ENCODE peak calls at places on chromosomes 12 and 14, in six cellular contexts. One of them, this sample, is unnamed.

GRCh38 chr12:113980537-113981337 is 14.6 kb upstream of the RBM19 start:
- DNase-seq in CD8-positive, alpha-beta T cell: no peak
- DNase-seq in MM.1S: peak; percentile 27
- DNase-seq in cardiac muscle cell: peak; percentile 84
- DNase-seq in ascending aorta: no peak
- DNase-seq in body of pancreas: peak; percentile 42
- DNase-seq in this sample: peak; percentile 66

GRCh38 chr12:31959051-31959700 is at the start of gene RESF1:
- DNase-seq in CD8-positive, alpha-beta T cell: peak; percentile 70
- DNase-seq in MM.1S: peak; percentile 93
- DNase-seq in cardiac muscle cell: peak; percentile 91
- DNase-seq in ascending aorta: peak; percentile 93
- DNase-seq in body of pancreas: peak; percentile 91
- DNase-seq in this sample: peak; percentile 97

GRCh38 chr14:88129306-88130056 is 124.5 kb downstream of the GPR65 start:
- DNase-seq in CD8-positive, alpha-beta T cell: no peak
- DNase-seq in MM.1S: no peak
- DNase-seq in cardiac muscle cell: peak; percentile 10
- DNase-seq in ascending aorta: no peak
- DNase-seq in body of pancreas: no peak
- DNase-seq in this sample: no peak

GRCh38 chr14:69963966-69964365 is 84.8 kb downstream of the SMOC1 start:
- DNase-seq in CD8-positive, alpha-beta T cell: no peak
- DNase-seq in MM.1S: no peak
- DNase-seq in cardiac muscle cell: no peak
- DNase-seq in ascending aorta: no peak
- DNase-seq in body of pancreas: no peak
- DNase-seq in this sample: no peak

GRCh38 chr14:95575820-95576473 is 41.1 kb downstream of the GLRX5 start:
- DNase-seq in CD8-positive, alpha-beta T cell: no peak
- DNase-seq in MM.1S: no peak
- DNase-seq in cardiac muscle cell: no peak
- DNase-seq in ascending aorta: no peak
- DNase-seq in body of pancreas: no peak
- DNase-seq in this sample: no peak

GRCh38 chr12:126663304-126664094 is 1598.3 kb downstream of the AACS start:
- DNase-seq in CD8-positive, alpha-beta T cell: no peak
- DNase-seq in MM.1S: no peak
- DNase-seq in cardiac muscle cell: peak; percentile 30
- DNase-seq in ascending aorta: no peak
- DNase-seq in body of pancreas: peak; percentile 11
- DNase-seq in this sample: peak; percentile 32

GRCh38 chr12:124174406-124174805 is 120.5 kb upstream of the RFLNA start:
- DNase-seq in CD8-positive, alpha-beta T cell: no peak
- DNase-seq in MM.1S: no peak
- DNase-seq in cardiac muscle cell: no peak
- DNase-seq in ascending aorta: no peak
- DNase-seq in body of pancreas: no peak
- DNase-seq in this sample: no peak

GRCh38 chr14:106879241-106879640 is 1352.9 kb downstream of the TMEM121 start:
- DNase-seq in CD8-positive, alpha-beta T cell: no peak
- DNase-seq in MM.1S: peak; percentile 63
- DNase-seq in cardiac muscle cell: no peak
- DNase-seq in ascending aorta: no peak
- DNase-seq in body of pancreas: peak; percentile 59
- DNase-seq in this sample: peak; percentile 84

GRCh38 chr14:77059276-77059934 is 30.9 kb upstream of the IRF2BPL start:
- DNase-seq in CD8-positive, alpha-beta T cell: no peak
- DNase-seq in MM.1S: no peak
- DNase-seq in cardiac muscle cell: no peak
- DNase-seq in ascending aorta: no peak
- DNase-seq in body of pancreas: peak; percentile 61
- DNase-seq in this sample: no peak

GRCh38 chr14:104093366-104094055 is 8.0 kb downstream of the ASPG start:
- DNase-seq in CD8-positive, alpha-beta T cell: no peak
- DNase-seq in MM.1S: no peak
- DNase-seq in cardiac muscle cell: no peak
- DNase-seq in ascending aorta: no peak
- DNase-seq in body of pancreas: no peak
- DNase-seq in this sample: no peak

GRCh38 chr14:58821421-58821820 is 183.7 kb downstream of the DACT1 start:
- DNase-seq in CD8-positive, alpha-beta T cell: no peak
- DNase-seq in MM.1S: no peak
- DNase-seq in cardiac muscle cell: no peak
- DNase-seq in ascending aorta: no peak
- DNase-seq in body of pancreas: no peak
- DNase-seq in this sample: no peak

GRCh38 chr12:49702009-49702408 is 5.2 kb downstream of the FMNL3 start:
- DNase-seq in CD8-positive, alpha-beta T cell: no peak
- DNase-seq in MM.1S: no peak
- DNase-seq in cardiac muscle cell: no peak
- DNase-seq in ascending aorta: no peak
- DNase-seq in body of pancreas: no peak
- DNase-seq in this sample: peak; percentile 56
- H3K4me1 ChIP-seq in CD8-positive, alpha-beta T cell: peaks cover 53% of the 10 kb centered on the region
- H3K4me1 ChIP-seq in MM.1S: peaks cover 38% of the 10 kb centered on the region
- H3K4me1 ChIP-seq in cardiac muscle cell: peaks cover 29% of the 10 kb centered on the region
- H3K4me1 ChIP-seq in ascending aorta: peaks cover 21% of the 10 kb centered on the region
- H3K4me1 ChIP-seq in body of pancreas: peaks cover 12% of the 10 kb centered on the region
- H3K4me1 ChIP-seq in this sample: peaks cover 93% of the 10 kb centered on the region

GRCh38 chr14:97844042-97844441 is 1046.9 kb downstream of the VRK1 start:
- DNase-seq in CD8-positive, alpha-beta T cell: no peak
- DNase-seq in MM.1S: no peak
- DNase-seq in cardiac muscle cell: no peak
- DNase-seq in ascending aorta: no peak
- DNase-seq in body of pancreas: no peak
- DNase-seq in this sample: no peak
- H3K27ac ChIP-seq in CD8-positive, alpha-beta T cell: no peak overlapping the region
- H3K27ac ChIP-seq in MM.1S: no peak overlapping the region
- H3K27ac ChIP-seq in cardiac muscle cell: no peak overlapping the region
- H3K27ac ChIP-seq in ascending aorta: no peak overlapping the region
- H3K27ac ChIP-seq in body of pancreas: no peak overlapping the region
- H3K27ac ChIP-seq in this sample: no peak overlapping the region

DNA sequence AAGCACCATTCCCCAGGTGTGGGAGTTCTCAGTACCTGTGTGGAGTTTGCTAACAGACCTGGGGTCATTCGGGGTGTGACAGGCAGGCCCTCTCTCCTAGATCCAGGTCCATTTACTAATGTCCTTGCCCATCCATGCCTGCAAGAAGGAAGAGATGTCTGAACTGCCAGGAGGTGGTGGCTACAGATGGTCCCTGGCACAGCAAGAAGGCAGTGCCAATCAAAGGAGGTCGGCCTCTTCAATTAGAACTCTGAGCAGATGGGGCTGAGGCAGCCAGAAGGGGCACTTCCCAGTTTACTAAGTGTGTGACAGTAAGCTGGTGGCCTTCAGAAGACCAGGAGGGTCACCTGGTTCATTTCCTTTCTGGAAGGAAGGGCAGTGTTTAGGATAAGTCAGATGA is 202.5 kb downstream of the CACNA1C start:
- DNase-seq in CD8-positive, alpha-beta T cell: no peak
- DNase-seq in MM.1S: no peak
- DNase-seq in cardiac muscle cell: no peak
- DNase-seq in ascending aorta: no peak
- DNase-seq in body of pancreas: no peak
- DNase-seq in this sample: no peak
- H3K4me1 ChIP-seq in CD8-positive, alpha-beta T cell: peaks cover 11% of the 10 kb centered on the region
- H3K4me1 ChIP-seq in MM.1S: peaks cover under 1% of the 10 kb centered on the region
- H3K4me1 ChIP-seq in cardiac muscle cell: peaks cover 48% of the 10 kb centered on the region
- H3K4me1 ChIP-seq in ascending aorta: peaks cover 16% of the 10 kb centered on the region
- H3K4me1 ChIP-seq in body of pancreas: no peaks in the 10 kb centered on the region
- H3K4me1 ChIP-seq in this sample: peaks cover 48% of the 10 kb centered on the region

DNA sequence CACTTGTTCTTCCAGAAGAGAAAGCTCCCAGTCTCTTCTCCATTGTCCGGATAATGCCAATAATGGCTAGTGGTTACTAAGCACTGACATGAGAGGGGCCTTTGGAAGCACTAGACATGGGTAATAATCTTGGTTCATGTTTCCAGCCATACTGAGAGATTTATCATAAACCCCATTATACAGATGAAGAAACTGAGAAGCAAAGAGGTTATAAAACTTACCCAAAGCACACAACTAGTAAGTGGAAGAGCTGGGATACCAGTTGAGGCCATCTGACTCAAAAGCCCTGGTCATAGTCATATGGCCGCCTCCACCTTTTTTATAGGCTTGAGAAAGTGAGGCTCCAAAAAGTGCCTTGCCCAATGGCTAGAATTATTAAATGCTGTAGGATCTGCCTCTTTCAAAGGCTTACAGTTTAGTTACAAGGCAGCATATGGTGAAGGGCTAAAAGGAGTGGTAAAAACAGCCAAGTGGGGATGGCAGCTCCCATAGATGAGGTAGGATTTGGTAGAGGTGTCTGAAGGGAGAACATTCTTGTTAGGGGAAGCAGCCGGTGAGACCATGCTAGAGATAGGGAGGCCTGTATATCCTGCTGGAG is 981 bp downstream of the TXNRD1 start:
- DNase-seq in CD8-positive, alpha-beta T cell: no peak
- DNase-seq in MM.1S: no peak
- DNase-seq in cardiac muscle cell: no peak
- DNase-seq in ascending aorta: no peak
- DNase-seq in body of pancreas: no peak
- DNase-seq in this sample: no peak
- H3K27ac ChIP-seq in CD8-positive, alpha-beta T cell: no peak overlapping the region
- H3K27ac ChIP-seq in MM.1S: no peak overlapping the region
- H3K27ac ChIP-seq in cardiac muscle cell: no peak overlapping the region
- H3K27ac ChIP-seq in ascending aorta: peak overlapping the region; percentile 91
- H3K27ac ChIP-seq in body of pancreas: no peak overlapping the region
- H3K27ac ChIP-seq in this sample: no peak overlapping the region

This sample was measured in OCI-LY7.